ENCODE peak calls at places on chromosomes 5 and 9, in ten cellular contexts. W is aorta, Q is MM.1S, I is tibial artery, M is sigmoid colon, Y is cardiac muscle cell, O is hepatocyte, R is NT2/D1, P is neuronal stem cell, J is SK-N-SH. C is an unnamed sample.
A peak's percentile ranks its signal among the peaks of the same experiment; 100 is the strongest.

GRCh38 chr5:129384736-129385135 is 75.4 kb upstream of the ADAMTS19 start:
- DNase-seq in Y (no peak), J (no peak), M (no peak), R (no peak), W (no peak), Q (no peak), P (no peak), I (no peak), O (no peak), C (no peak)

GRCh38 chr5:137347865-137348264 is 151.3 kb downstream of the SPOCK1 start:
- DNase-seq in Y (no peak), O (no peak), P (no peak), M (no peak), J (no peak), I (no peak), R (no peak), Q (no peak), W (no peak), C (no peak)

GRCh38 chr9:10204276-10204675 is 408.5 kb downstream of the PTPRD start:
- DNase-seq in J (no peak), Y (no peak), W (no peak), O (no peak), R (no peak), P (no peak), Q (no peak), I (no peak), M (no peak), C (no peak)

GRCh38 chr5:91140657-91141056 is 242.5 kb downstream of the ARRDC3 start:
- DNase-seq in M (no peak), O (no peak), I (no peak), J (no peak), P (no peak), R (no peak), Q (no peak), W (no peak), Y (no peak), C (no peak)

GRCh38 chr5:88251048-88251711 is 17.5 kb downstream of the TMEM161B start:
- DNase-seq in P (no peak), I (no peak), W (no peak), O (no peak), M (no peak), Q (no peak), Y (no peak), R (no peak), J (no peak), C (no peak)

GRCh38 chr5:100852988-100853449 is 50.1 kb downstream of the ST8SIA4 start:
- DNase-seq in J (no peak), R (no peak), Q (peak; percentile 89), I (no peak), M (no peak), O (no peak), Y (no peak), P (no peak), W (no peak), C (no peak)

GRCh38 chr5:89457411-89458329 is 574.7 kb upstream of the MEF2C start:
- DNase-seq in I (peak; percentile 47), O (peak; percentile 26), Y (no peak), J (no peak), M (peak; percentile 69), P (no peak), Q (no peak), W (peak; percentile 81), R (no peak), C (peak; percentile 70)

GRCh38 chr9:92147030-92147853 is 32.0 kb upstream of the SPTLC1 start:
- DNase-seq in R (no peak), Q (no peak), Y (no peak), J (no peak), M (peak; percentile 82), P (no peak), W (peak; percentile 87), I (no peak), O (peak; percentile 69), C (peak; percentile 96)

GRCh38 chr5:173307695-173308094 is 20.5 kb downstream of the STC2 start:
- DNase-seq in R (no peak), W (peak; percentile 13), J (no peak), O (no peak), Y (no peak), Q (no peak), I (no peak), M (no peak), P (no peak), C (no peak)

GRCh38 chr9:33082538-33083326 is 6.3 kb upstream of the SMU1 start:
- DNase-seq in P (no peak), Q (no peak), J (no peak), W (no peak), I (peak; percentile 41), O (no peak), Y (no peak), R (no peak), M (no peak), C (no peak)

GRCh38 chr5:10857333-10857723 is 96.3 kb upstream of the DAP start:
- DNase-seq in R (no peak), W (no peak), Y (peak; percentile 18), Q (no peak), O (peak; percentile 45), J (no peak), I (no peak), P (no peak), M (no peak), C (no peak)

DNA sequence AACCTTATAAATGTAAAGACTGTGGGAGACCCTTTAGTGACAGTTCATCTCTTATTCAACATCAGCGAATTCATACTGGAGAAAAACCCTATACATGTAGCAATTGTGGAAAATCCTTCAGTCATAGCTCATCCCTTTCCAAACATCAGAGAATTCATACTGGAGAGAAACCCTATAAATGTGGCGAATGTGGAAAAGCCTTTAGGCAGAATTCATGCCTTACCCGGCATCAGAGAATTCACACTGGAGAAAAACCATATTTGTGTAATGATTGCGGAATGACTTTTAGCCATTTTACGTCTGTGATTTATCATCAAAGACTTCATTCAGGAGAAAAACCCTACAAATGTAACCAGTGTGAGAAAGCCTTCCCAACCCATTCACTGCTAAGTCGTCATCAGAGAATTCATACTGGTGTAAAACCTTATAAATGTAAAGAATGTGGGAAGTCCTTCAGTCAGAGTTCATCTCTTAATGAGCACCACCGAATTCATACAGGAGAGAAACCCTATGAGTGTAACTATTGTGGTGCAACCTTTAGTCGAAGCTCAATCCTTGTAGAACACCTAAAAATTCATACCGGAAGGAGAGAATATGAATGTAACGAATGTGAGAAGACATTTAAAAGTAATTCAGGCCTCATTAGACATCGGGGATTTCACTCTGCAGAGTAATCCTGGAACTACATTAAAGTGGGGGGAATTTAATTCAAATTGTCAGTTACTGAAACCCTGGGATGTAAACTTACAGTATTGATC is 17.7 kb downstream of the ZNF483 start:
- DNase-seq in O (no peak), W (no peak), P (no peak), R (no peak), M (no peak), Y (no peak), Q (no peak), J (no peak), I (no peak), C (peak; percentile 32)
- H3K9me3 ChIP-seq in O (peaks cover 55% of the 10 kb centered on the region), W (peaks cover 17% of the 10 kb centered on the region), P (peaks cover 96% of the 10 kb centered on the region), R (peaks cover 99% of the 10 kb centered on the region), M (peaks cover 39% of the 10 kb centered on the region), Y (peaks cover 14% of the 10 kb centered on the region), Q (no peaks in the 10 kb centered on the region), J (peaks cover 30% of the 10 kb centered on the region), I (peaks cover 26% of the 10 kb centered on the region), C (peaks cover 42% of the 10 kb centered on the region)

GRCh38 chr5:126070481-126070880 is 352.7 kb upstream of the GRAMD2B start:
- DNase-seq in M (no peak), Q (no peak), W (no peak), I (no peak), Y (no peak), P (no peak), R (no peak), O (no peak), J (no peak), C (no peak)

GRCh38 chr5:126069329-126069728 is 353.9 kb upstream of the GRAMD2B start:
- DNase-seq in J (no peak), Y (no peak), I (no peak), Q (no peak), R (no peak), P (no peak), O (no peak), W (no peak), M (no peak), C (no peak)

GRCh38 chr5:126065061-126065460 is 358.1 kb upstream of the GRAMD2B start:
- DNase-seq in R (no peak), I (no peak), W (no peak), M (no peak), Q (no peak), P (no peak), J (no peak), O (no peak), Y (no peak), C (no peak)

GRCh38 chr5:126066795-126067321 is 356.4 kb upstream of the GRAMD2B start:
- DNase-seq in Q (no peak), P (no peak), O (no peak), W (no peak), J (no peak), Y (no peak), I (no peak), R (no peak), M (no peak), C (peak; percentile 33)

DNA sequence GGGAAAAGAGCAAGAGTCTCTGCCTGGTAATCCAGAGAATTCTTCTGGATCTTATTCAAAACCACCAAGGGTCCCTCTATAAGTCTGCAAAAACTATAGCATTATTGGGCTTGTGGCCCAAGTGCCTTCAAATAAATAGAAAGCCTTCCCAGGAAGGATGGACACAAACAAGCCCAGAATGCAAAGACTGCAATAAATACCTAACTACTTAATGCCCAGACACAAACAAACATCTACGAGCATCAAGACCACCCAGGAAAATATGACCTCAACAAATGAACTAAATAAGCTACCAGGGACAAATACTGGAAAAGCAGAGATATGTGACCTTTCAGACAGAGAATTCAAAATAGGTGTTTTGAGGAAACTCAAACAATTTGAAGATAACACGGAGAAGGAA is 355.8 kb upstream of the GRAMD2B start:
- DNase-seq in M (no peak), O (no peak), R (no peak), Q (no peak), Y (no peak), W (no peak), I (no peak), J (no peak), P (no peak), C (peak; percentile 19)
- H3K4me1 ChIP-seq in M (no peaks in the 10 kb centered on the region), O (no peaks in the 10 kb centered on the region), R (no peaks in the 10 kb centered on the region), Q (no peaks in the 10 kb centered on the region), Y (no peaks in the 10 kb centered on the region), W (no peaks in the 10 kb centered on the region), I (no peaks in the 10 kb centered on the region), J (no peaks in the 10 kb centered on the region), P (no peaks in the 10 kb centered on the region), C (no peaks in the 10 kb centered on the region)

DNA sequence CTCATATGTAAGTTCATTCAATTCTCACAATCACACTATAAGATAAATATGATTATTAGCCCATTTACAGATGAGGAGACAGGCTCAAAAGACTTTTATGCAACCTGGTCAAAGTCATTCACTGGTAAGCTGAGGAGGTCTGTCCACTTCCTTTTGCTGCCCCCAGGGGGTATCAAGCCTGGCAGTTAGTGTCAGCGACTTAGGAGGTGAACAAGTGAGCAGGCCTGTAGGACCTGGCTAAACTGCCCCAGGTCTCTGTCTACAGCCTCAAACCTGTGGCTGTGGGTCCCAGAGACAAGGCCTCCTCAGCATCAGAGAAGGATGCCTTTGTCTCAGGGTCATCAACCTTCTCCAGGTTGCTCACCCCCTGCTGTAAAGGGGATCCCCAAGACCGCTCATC is 10.4 kb downstream of the TGFBI start:
- DNase-seq in Q (no peak), P (no peak), W (no peak), J (no peak), I (no peak), O (no peak), R (no peak), Y (no peak), M (no peak), C (no peak)
- H3K27me3 ChIP-seq in Q (no peaks in the 10 kb centered on the region), P (no peaks in the 10 kb centered on the region), W (no peaks in the 10 kb centered on the region), J (no peaks in the 10 kb centered on the region), I (no peaks in the 10 kb centered on the region), O (no peaks in the 10 kb centered on the region), R (no peaks in the 10 kb centered on the region), Y (no peaks in the 10 kb centered on the region), M (no peaks in the 10 kb centered on the region), C (no peaks in the 10 kb centered on the region)

GRCh38 chr9:136990233-136990911 is 1.9 kb upstream of the PAXX start:
- DNase-seq in J (no peak), I (no peak), O (no peak), R (no peak), M (no peak), Q (no peak), W (no peak), Y (no peak), P (no peak), C (no peak)
- H3K9me3 ChIP-seq in J (no peaks in the 10 kb centered on the region), I (no peaks in the 10 kb centered on the region), O (no peaks in the 10 kb centered on the region), R (peaks cover 10% of the 10 kb centered on the region), M (no peaks in the 10 kb centered on the region), Q (no peaks in the 10 kb centered on the region), W (no peaks in the 10 kb centered on the region), Y (no peaks in the 10 kb centered on the region), P (peaks cover 8% of the 10 kb centered on the region), C (peaks cover 4% of the 10 kb centered on the region)

C was measured in SJCRH30.